ENCODE peak calls at places on chromosome 9, in five cellular contexts. Y, T, R, I and Z are unnamed samples.

GRCh38 chr9:77427256-77427927 is 220.7 kb downstream of the GNA14 start:
- DNase-seq in I (no peak), Y (no peak), R (no peak), T (no peak), Z (no peak)

GRCh38 chr9:124929464-124929863 is 11.4 kb downstream of the GOLGA1 start:
- DNase-seq in R (no peak), Y (no peak), T (no peak), I (no peak), Z (no peak)

GRCh38 chr9:72362680-72363139 is 2.3 kb downstream of the ZFAND5 start:
- DNase-seq in R (peak; percentile 42), T (peak; percentile 91), Y (peak; percentile 37), I (peak; percentile 34), Z (no peak)

GRCh38 chr9:78919701-78920100 is 622.8 kb downstream of the PSAT1 start:
- DNase-seq in T (no peak), Y (no peak), I (no peak), R (no peak), Z (no peak)

GRCh38 chr9:92618633-92619225 is 51.2 kb downstream of the IPPK start:
- DNase-seq in R (no peak), I (peak; percentile 2), Y (no peak), T (no peak), Z (no peak)

GRCh38 chr9:71036501-71036900 is 84.9 kb downstream of the TRPM3 start:
- DNase-seq in T (no peak), I (peak; percentile 7), R (no peak), Y (no peak), Z (peak; percentile 43)

GRCh38 chr9:90899287-90899686 is 97.7 kb downstream of the SYK start:
- DNase-seq in I (no peak), R (no peak), Y (no peak), T (no peak), Z (no peak)

GRCh38 chr9:129208191-129209091 is 30.4 kb upstream of the IER5L start:
- DNase-seq in R (peak; percentile 62), I (no peak), Y (peak; percentile 90), T (no peak), Z (no peak)

GRCh38 chr9:79686381-79687130 is 114.8 kb downstream of the TLE4 start:
- DNase-seq in I (no peak), T (peak; percentile 40), R (no peak), Y (peak; percentile 29), Z (no peak)

GRCh38 chr9:38087934-38088925 is 19.2 kb upstream of the SHB start:
- DNase-seq in R (peak; percentile 78), Y (peak; percentile 83), I (peak; percentile 12), T (peak; percentile 70), Z (no peak)

GRCh38 chr9:19828586-19828985 is 39.7 kb upstream of the SLC24A2 start:
- DNase-seq in Y (no peak), I (no peak), T (no peak), R (no peak), Z (no peak)

GRCh38 chr9:95023217-95024003 is 294.1 kb downstream of the FANCC start:
- DNase-seq in I (no peak), Y (no peak), R (no peak), T (no peak), Z (no peak)

GRCh38 chr9:104743377-104743985 is 4.0 kb upstream of the NIPSNAP3A start:
- DNase-seq in R (peak; percentile 54), I (peak; percentile 41), T (no peak), Y (no peak), Z (peak; percentile 54)

GRCh38 chr9:14097215-14097614 is 216.7 kb downstream of the NFIB start:
- DNase-seq in T (no peak), Y (no peak), I (no peak), R (no peak), Z (no peak)

GRCh38 chr9:95513722-95514121 is 3.0 kb downstream of the PTCH1 start:
- DNase-seq in I (no peak), R (peak; percentile 55), Y (no peak), T (no peak), Z (no peak)

GRCh38 chr9:127209948-127210621 is 54.5 kb upstream of the GARNL3 start:
- DNase-seq in Y (no peak), R (no peak), I (no peak), T (no peak), Z (no peak)

GRCh38 chr9:134775552-134775951 is 105.1 kb upstream of the FCN2 start:
- DNase-seq in Y (no peak), R (no peak), I (no peak), T (no peak), Z (no peak)

GRCh38 chr9:132183134-132183533 is 21.3 kb downstream of the NTNG2 start:
- DNase-seq in T (no peak), I (no peak), Y (no peak), R (no peak), Z (no peak)